ENCODE peak calls at places on chromosomes 7 and 10, in six cellular contexts. P is IMR-90, O is lower lobe of right lung, N is RWPE1, W is body of pancreas, J is fibroblast of lung. S is an unnamed sample.

GRCh38 chr7:96330193-96330592 is 8.3 kb upstream of the SLC25A13 start:
- DNase-seq in P (no peak), O (no peak), N (peak; percentile 69), W (no peak), J (no peak), S (no peak)

GRCh38 chr7:90211391-90212148 is at the start of gene STEAP2:
- DNase-seq in P (peak; percentile 85), O (peak; percentile 87), N (peak; percentile 72), W (peak; percentile 93), J (peak; percentile 92), S (peak; percentile 97)

GRCh38 chr10:26357203-26357602 is 80.9 kb upstream of the APBB1IP start:
- DNase-seq in P (no peak), O (no peak), N (no peak), W (no peak), J (no peak), S (no peak)

GRCh38 chr7:38773430-38773829 is 135.6 kb downstream of the VPS41 start:
- DNase-seq in P (peak; percentile 44), O (no peak), N (no peak), W (no peak), J (no peak), S (no peak)

GRCh38 chr10:124243702-124244121 is 150.3 kb upstream of the CHST15 start:
- DNase-seq in P (no peak), O (peak; percentile 24), N (no peak), W (no peak), J (no peak), S (no peak)

GRCh38 chr7:148941598-148942280 is 57.6 kb upstream of the EZH2 start:
- DNase-seq in P (peak; percentile 52), O (peak; percentile 76), N (peak; percentile 53), W (peak; percentile 57), J (peak; percentile 68), S (peak; percentile 71)

GRCh38 chr7:139543801-139544603 is 20.5 kb downstream of the CLEC2L start:
- DNase-seq in P (no peak), O (no peak), N (no peak), W (no peak), J (no peak), S (no peak)

GRCh38 chr10:61733358-61733940 is 70.7 kb downstream of the CABCOCO1 start:
- DNase-seq in P (peak; percentile 64), O (no peak), N (peak; percentile 15), W (no peak), J (peak; percentile 76), S (no peak)

GRCh38 chr10:70803768-70804423 is 11.9 kb upstream of the SGPL1 start:
- DNase-seq in P (no peak), O (no peak), N (no peak), W (peak; percentile 53), J (no peak), S (no peak)

GRCh38 chr10:19702215-19702614 is 114.0 kb upstream of the PLXDC2 start:
- DNase-seq in P (peak; percentile 66), O (no peak), N (peak; percentile 62), W (no peak), J (peak; percentile 85), S (no peak)

GRCh38 chr7:901388-902154 is 25.2 kb downstream of the GET4 start:
- DNase-seq in P (peak; percentile 82), O (peak; percentile 89), N (peak; percentile 99), W (peak; percentile 64), J (peak; percentile 96), S (peak; percentile 92)

DNA sequence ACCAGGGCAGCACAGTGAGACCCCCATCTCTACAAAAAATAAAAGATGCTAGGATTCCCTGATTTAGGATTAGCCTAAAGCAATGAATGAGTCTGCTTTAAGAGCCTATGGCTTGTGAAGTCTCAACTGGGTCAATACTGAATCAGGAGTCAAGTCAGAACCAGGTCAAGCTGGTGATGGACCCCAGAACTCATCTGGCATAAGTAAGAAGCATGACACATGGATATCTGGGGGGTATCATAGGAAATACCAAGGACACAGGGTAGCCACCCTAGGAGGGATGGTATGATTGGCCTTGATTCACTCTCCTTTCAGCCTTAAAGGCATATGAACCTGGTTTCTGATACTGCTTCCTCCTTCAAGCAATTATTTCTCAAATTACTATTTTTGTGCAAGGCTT is 78.4 kb upstream of the FAM133B start:
- DNase-seq in P (no peak), O (no peak), N (no peak), W (no peak), J (no peak), S (no peak)
- H3K27ac ChIP-seq in P (no peak overlapping the region), O (no peak overlapping the region), N (no peak overlapping the region), W (no peak overlapping the region), J (no peak overlapping the region), S (no peak overlapping the region)

GRCh38 chr10:8375137-8375536 is 320.6 kb downstream of the GATA3 start:
- DNase-seq in P (no peak), O (no peak), N (no peak), W (no peak), J (no peak), S (no peak)

GRCh38 chr10:8378198-8378983 is 323.9 kb downstream of the GATA3 start:
- DNase-seq in P (no peak), O (no peak), N (no peak), W (no peak), J (no peak), S (no peak)

GRCh38 chr10:8380833-8381491 is 326.5 kb downstream of the GATA3 start:
- DNase-seq in P (no peak), O (no peak), N (no peak), W (no peak), J (no peak), S (no peak)

GRCh38 chr10:8374334-8374733 is 319.8 kb downstream of the GATA3 start:
- DNase-seq in P (no peak), O (no peak), N (no peak), W (no peak), J (no peak), S (no peak)

DNA sequence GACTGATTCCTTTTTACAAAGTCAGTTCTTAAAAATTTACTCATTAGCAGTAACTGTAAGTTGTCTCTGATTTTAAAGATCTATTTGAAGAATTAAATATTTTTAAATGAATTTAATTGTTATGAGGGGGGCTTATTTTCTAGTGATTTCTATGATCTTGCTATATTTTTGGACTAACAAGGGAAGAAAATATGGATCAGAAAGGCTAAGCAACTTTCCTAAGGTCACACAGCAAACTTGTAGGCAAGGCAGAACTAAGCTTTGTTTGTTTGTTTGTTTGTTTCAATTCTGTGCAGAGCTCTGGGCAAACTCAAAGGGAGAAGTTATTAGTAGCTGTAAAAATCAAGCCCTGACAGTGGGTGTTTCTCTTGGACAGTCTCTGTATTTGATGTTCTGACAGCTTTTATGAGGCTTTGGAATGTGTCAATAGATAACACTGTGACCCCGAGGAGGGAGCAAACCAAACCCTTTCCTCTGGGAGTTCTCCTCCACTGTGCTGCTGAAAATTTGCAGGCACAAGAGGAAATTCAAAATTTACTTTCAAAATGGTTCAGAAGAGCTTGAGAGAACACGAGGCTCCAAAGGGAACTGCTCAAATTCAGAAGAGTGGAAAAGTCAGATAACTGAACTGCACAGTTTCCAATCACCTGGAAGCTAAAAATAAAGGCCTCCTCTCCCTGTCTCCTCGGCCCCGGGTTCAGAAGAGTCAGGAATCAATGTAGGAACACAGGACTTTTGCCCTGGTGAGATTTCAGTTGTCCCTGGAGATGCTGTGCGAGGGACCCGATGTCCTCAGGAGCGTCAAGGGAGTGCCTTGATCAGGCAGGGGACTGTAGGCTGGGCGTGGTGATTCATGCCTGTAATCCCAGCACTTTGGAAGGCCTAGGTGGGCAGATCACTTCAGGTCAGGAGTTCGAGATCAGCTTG is 325.7 kb downstream of the GATA3 start:
- DNase-seq in P (no peak), O (no peak), N (no peak), W (no peak), J (no peak), S (no peak)
- H3K27ac ChIP-seq in P (no peak overlapping the region), O (no peak overlapping the region), N (no peak overlapping the region), W (no peak overlapping the region), J (no peak overlapping the region), S (no peak overlapping the region)

DNA sequence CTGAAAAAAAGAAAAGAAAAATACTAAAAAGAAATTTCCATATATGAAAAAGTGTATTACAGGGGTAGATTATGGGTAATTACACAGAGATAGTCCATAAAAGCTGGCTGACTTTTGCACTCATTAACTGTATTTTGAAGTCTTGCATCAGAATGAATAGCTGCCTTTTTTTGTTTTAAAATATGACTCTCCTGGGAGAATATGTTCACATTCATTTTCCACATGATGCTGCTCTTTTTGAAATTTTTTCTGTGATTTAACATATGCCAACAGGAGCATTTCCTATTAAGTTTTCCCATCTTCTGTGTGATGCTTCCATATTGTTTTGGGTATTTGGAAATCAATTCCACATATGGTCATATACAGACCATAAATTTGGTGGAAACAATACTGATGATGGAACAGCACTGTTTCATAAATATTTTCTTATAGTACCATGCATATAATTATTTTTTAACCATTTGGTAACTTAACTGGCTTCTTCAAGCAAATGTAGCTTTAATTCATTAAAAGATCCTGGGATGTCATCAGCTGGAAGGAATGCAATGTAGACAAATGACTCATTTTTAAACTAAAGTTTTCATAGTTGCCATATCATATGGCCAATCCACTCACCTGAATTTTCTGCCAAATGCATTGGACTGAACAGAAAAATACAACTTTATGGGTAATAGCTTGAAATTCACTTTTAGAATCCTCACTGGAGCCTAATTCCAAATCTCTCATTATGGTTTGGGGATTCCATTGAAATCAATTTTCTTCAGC is 313.9 kb upstream of the GLI3 start:
- DNase-seq in P (no peak), O (no peak), N (peak; percentile 26), W (no peak), J (peak; percentile 25), S (no peak)
- H3K27ac ChIP-seq in P (no peak overlapping the region), O (no peak overlapping the region), N (no peak overlapping the region), W (no peak overlapping the region), J (no peak overlapping the region), S (no peak overlapping the region)

GRCh38 chr7:33736521-33737221 is 168.7 kb upstream of the BMPER start:
- DNase-seq in P (no peak), O (no peak), N (no peak), W (no peak), J (no peak), S (no peak)

GRCh38 chr7:33730958-33731357 is 174.4 kb upstream of the BMPER start:
- DNase-seq in P (no peak), O (no peak), N (no peak), W (no peak), J (no peak), S (no peak)

GRCh38 chr7:33735403-33735802 is 169.9 kb upstream of the BMPER start:
- DNase-seq in P (no peak), O (no peak), N (no peak), W (no peak), J (no peak), S (no peak)

GRCh38 chr7:33732462-33732861 is 172.9 kb upstream of the BMPER start:
- DNase-seq in P (no peak), O (no peak), N (no peak), W (no peak), J (no peak), S (no peak)

GRCh38 chr7:33733865-33734650 is 171.3 kb upstream of the BMPER start:
- DNase-seq in P (no peak), O (no peak), N (no peak), W (peak; percentile 60), J (no peak), S (no peak)
- H3K27ac ChIP-seq in P (no peak overlapping the region), O (no peak overlapping the region), N (no peak overlapping the region), W (no peak overlapping the region), J (no peak overlapping the region), S (no peak overlapping the region)

GRCh38 chr10:128839701-128840100 is 627.3 kb upstream of the MGMT start:
- DNase-seq in P (no peak), O (no peak), N (no peak), W (no peak), J (no peak), S (no peak)
- H3K27ac ChIP-seq in P (no peak overlapping the region), O (no peak overlapping the region), N (no peak overlapping the region), W (no peak overlapping the region), J (no peak overlapping the region), S (no peak overlapping the region)